ENCODE peak calls at places on chromosome 19, in eight cellular contexts. M, C, J, X, Z, Y, D and P are unnamed samples. For H3K4me1, the result is how much of the 10 kb centered on the place peaks cover.

GRCh38 chr19:38682872-38683392 is 35.5 kb downstream of the ACTN4 start:
- DNase-seq in D (no peak), Y (no peak), X (no peak), Z (no peak), J (no peak), C (no peak), M (no peak), P (no peak)

GRCh38 chr19:35545855-35546381 is 492 bp downstream of the TMEM147 start:
- DNase-seq in Z (peak), J (peak), C (no peak), M (peak), D (no peak), X (no peak), Y (peak), P (peak)

GRCh38 chr19:3374369-3375112 is 8.2 kb downstream of the NFIC start:
- DNase-seq in Y (peak), X (no peak), D (no peak), J (no peak), C (peak), Z (no peak), M (no peak), P (no peak)

GRCh38 chr19:48683349-48683748 is 10.5 kb upstream of the NTN5 start:
- DNase-seq in D (no peak), X (no peak), Y (no peak), Z (no peak), J (peak), C (peak), M (no peak), P (no peak)

GRCh38 chr19:8248348-8249328 is 39.5 kb downstream of the CERS4 start:
- DNase-seq in C (no peak), D (no peak), X (no peak), J (no peak), M (no peak), Y (no peak), Z (no peak), P (no peak)

GRCh38 chr19:18759435-18760426 is 31.4 kb downstream of the COMP start:
- DNase-seq in M (no peak), Y (no peak), Z (no peak), D (no peak), X (no peak), C (no peak), J (no peak), P (no peak)

GRCh38 chr19:1945899-1946298 is 4.9 kb downstream of the CSNK1G2 start:
- DNase-seq in X (peak), J (peak), Z (no peak), M (peak), C (peak), Y (peak), D (peak), P (no peak)

GRCh38 chr19:4066682-4067395 is at the start of gene ZBTB7A:
- DNase-seq in D (peak), C (peak), X (peak), M (peak), Z (peak), J (peak), Y (peak), P (peak)

GRCh38 chr19:6478815-6479214 is 2.8 kb downstream of the DENND1C start:
- DNase-seq in X (no peak), M (no peak), Z (no peak), Y (no peak), D (no peak), J (no peak), C (no peak), P (no peak)

GRCh38 chr19:14015454-14016035 is 9.4 kb upstream of the RFX1 start:
- DNase-seq in Y (no peak), M (no peak), D (no peak), Z (no peak), X (no peak), J (no peak), C (no peak), P (no peak)

GRCh38 chr19:3404324-3405260 is 38.2 kb downstream of the NFIC start:
- DNase-seq in M (peak), Y (no peak), D (peak), Z (no peak), C (peak), J (no peak), X (no peak), P (no peak)

GRCh38 chr19:47210689-47211316 is 20.2 kb downstream of the BBC3 start:
- DNase-seq in M (peak), Z (peak), C (peak), X (peak), Y (peak), J (peak), D (peak), P (peak)

GRCh38 chr19:3852614-3853254 is 16.1 kb downstream of the ZFR2 start:
- DNase-seq in Y (peak), D (peak), M (peak), Z (peak), X (no peak), C (no peak), J (peak), P (no peak)

GRCh38 chr19:55777528-55777927 is 8.6 kb downstream of the RFPL4AL1 start:
- DNase-seq in C (no peak), Y (peak), J (no peak), D (peak), M (no peak), Z (no peak), X (no peak), P (no peak)

GRCh38 chr19:8144273-8144672 is 5.1 kb downstream of the FBN3 start:
- DNase-seq in Y (no peak), J (no peak), Z (no peak), C (no peak), D (no peak), X (no peak), M (no peak), P (no peak)

GRCh38 chr19:13195678-13196077 is 45.5 kb downstream of the IER2 start:
- DNase-seq in J (peak), D (peak), X (peak), Z (peak), Y (no peak), M (peak), C (no peak), P (peak)

GRCh38 chr19:20162821-20163220 is 4.2 kb upstream of the ZNF486 start:
- DNase-seq in Z (no peak), J (peak), D (no peak), X (no peak), C (no peak), M (no peak), Y (no peak), P (peak)

GRCh38 chr19:19257836-19258588 is 15.1 kb downstream of the TM6SF2 start:
- DNase-seq in C (no peak), D (no peak), Z (no peak), J (no peak), Y (no peak), M (no peak), X (no peak), P (no peak)

GRCh38 chr19:53873451-53874383 is 6.0 kb downstream of the MYADM start:
- DNase-seq in Y (no peak), C (no peak), M (no peak), J (no peak), Z (peak), X (no peak), D (no peak), P (peak)

GRCh38 chr19:53517114-53517741 is 20.7 kb upstream of the ZNF331 start:
- DNase-seq in J (no peak), D (no peak), X (no peak), C (no peak), M (no peak), Z (no peak), Y (no peak), P (no peak)

GRCh38 chr19:21568816-21569496 is 63.6 kb downstream of the ZNF429 start:
- DNase-seq in Y (peak), J (peak), M (peak), D (no peak), X (no peak), C (peak), Z (peak), P (peak)

GRCh38 chr19:2047449-2048103 is 3.5 kb downstream of the MKNK2 start:
- DNase-seq in X (peak), J (no peak), Z (no peak), Y (peak), C (peak), D (no peak), M (peak), P (no peak)

GRCh38 chr19:39867952-39868351 is 21.8 kb upstream of the FBL start:
- DNase-seq in Z (no peak), X (no peak), M (peak), Y (no peak), D (no peak), J (no peak), C (no peak), P (no peak)

GRCh38 chr19:2715470-2716274 is 5.5 kb downstream of the DIRAS1 start:
- DNase-seq in J (no peak), Y (no peak), C (no peak), Z (no peak), M (no peak), X (no peak), D (no peak), P (no peak)

GRCh38 chr19:39870171-39870971 is 24.2 kb upstream of the FBL start:
- DNase-seq in Y (no peak), X (peak), Z (no peak), D (peak), M (peak), C (no peak), J (no peak), P (no peak)

GRCh38 chr19:4870025-4870700 is 2.7 kb upstream of the PLIN3 start:
- DNase-seq in J (no peak), C (peak), Y (peak), X (no peak), D (peak), M (peak), Z (peak), P (no peak)

GRCh38 chr19:36081385-36081784 is 26.7 kb downstream of the WDR62 start:
- DNase-seq in D (no peak), Z (no peak), M (no peak), Y (no peak), C (no peak), J (no peak), X (no peak), P (no peak)

GRCh38 chr19:28130066-28130511 is 1082.9 kb downstream of the UQCRFS1 start:
- DNase-seq in Y (no peak), C (no peak), J (no peak), D (no peak), X (peak), M (no peak), Z (no peak), P (no peak)

GRCh38 chr19:18417250-18418033 is 1.8 kb upstream of the SSBP4 start:
- DNase-seq in C (peak), X (peak), Y (peak), Z (peak), M (no peak), D (peak), J (no peak), P (no peak)

GRCh38 chr19:58518261-58519086 is 1.1 kb downstream of the ZBTB45 start:
- DNase-seq in X (no peak), C (no peak), Y (no peak), Z (no peak), D (no peak), J (no peak), M (no peak), P (no peak)

GRCh38 chr19:4557971-4558941 is 1.2 kb downstream of the SEMA6B start:
- DNase-seq in C (no peak), Z (no peak), Y (no peak), X (peak), J (no peak), M (no peak), D (peak), P (no peak)

GRCh38 chr19:36093146-36093662 is 17.7 kb upstream of the OVOL3 start:
- DNase-seq in D (no peak), J (no peak), Z (no peak), M (no peak), X (no peak), C (no peak), Y (no peak), P (no peak)

DNA sequence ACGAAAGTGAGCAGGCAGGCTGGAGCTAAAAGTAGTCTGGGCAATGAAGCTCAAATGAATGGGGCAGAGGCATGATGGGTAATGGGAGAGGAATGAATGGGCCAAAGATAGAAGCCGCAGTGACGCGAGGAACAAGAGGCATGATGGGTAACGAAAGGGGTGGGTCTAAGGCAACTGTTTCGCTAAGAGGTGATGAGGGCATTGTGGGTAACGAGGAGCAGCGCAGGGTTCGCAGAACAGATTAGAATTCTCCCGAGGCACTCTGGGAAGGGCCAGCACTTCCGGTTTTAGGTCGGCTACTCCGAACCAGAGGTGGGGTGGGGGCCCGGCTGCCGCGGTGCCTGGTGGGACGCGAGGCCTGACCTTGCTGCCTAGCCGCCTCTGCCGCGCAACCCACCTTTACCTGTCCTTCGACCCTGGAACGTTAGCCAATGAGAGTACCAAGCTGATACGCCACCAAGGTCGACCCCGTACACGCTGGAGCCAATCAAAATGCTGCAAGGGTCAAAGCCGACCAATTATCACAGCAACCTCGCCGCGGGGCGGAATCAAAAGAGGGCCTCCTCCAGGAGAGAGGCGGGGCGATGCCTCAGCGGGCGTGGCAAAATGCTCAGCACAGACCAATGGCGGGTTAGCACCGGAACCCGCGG is 563 bp upstream of the TOMM40 start:
- DNase-seq in Y (peak), M (no peak), C (no peak), Z (peak), X (no peak), D (peak), J (peak), P (peak)
- H3K27ac ChIP-seq in Y (peak), M (peak), C (peak), Z (peak), X (peak), D (peak), J (peak), P (peak)

GRCh38 chr19:872266-872951 is 12.9 kb downstream of the CFD start:
- DNase-seq in J (peak), D (peak), Y (peak), Z (peak), X (peak), M (peak), C (peak), P (peak)
- H3K4me1 ChIP-seq in J (under half), D (under half), Y (under half), Z (under half), X (under half), M (under half), C (under half), P (under half)

GRCh38 chr19:45640849-45641273 is 1.7 kb upstream of the EML2 start:
- DNase-seq in Y (no peak), C (no peak), M (peak), D (peak), X (peak), Z (no peak), J (no peak), P (no peak)

GRCh38 chr19:45645068-45645630 is 6.0 kb upstream of the EML2 start:
- DNase-seq in M (no peak), X (no peak), Z (no peak), D (no peak), J (no peak), Y (no peak), C (no peak), P (no peak)

GRCh38 chr19:45643927-45644771 is 5.0 kb upstream of the EML2 start:
- DNase-seq in Z (no peak), D (peak), Y (no peak), X (no peak), M (no peak), C (no peak), J (no peak), P (no peak)

GRCh38 chr19:45641274-45642105 is 2.3 kb upstream of the EML2 start:
- DNase-seq in C (peak), X (peak), Y (peak), M (peak), Z (peak), D (peak), J (peak), P (peak)

DNA sequence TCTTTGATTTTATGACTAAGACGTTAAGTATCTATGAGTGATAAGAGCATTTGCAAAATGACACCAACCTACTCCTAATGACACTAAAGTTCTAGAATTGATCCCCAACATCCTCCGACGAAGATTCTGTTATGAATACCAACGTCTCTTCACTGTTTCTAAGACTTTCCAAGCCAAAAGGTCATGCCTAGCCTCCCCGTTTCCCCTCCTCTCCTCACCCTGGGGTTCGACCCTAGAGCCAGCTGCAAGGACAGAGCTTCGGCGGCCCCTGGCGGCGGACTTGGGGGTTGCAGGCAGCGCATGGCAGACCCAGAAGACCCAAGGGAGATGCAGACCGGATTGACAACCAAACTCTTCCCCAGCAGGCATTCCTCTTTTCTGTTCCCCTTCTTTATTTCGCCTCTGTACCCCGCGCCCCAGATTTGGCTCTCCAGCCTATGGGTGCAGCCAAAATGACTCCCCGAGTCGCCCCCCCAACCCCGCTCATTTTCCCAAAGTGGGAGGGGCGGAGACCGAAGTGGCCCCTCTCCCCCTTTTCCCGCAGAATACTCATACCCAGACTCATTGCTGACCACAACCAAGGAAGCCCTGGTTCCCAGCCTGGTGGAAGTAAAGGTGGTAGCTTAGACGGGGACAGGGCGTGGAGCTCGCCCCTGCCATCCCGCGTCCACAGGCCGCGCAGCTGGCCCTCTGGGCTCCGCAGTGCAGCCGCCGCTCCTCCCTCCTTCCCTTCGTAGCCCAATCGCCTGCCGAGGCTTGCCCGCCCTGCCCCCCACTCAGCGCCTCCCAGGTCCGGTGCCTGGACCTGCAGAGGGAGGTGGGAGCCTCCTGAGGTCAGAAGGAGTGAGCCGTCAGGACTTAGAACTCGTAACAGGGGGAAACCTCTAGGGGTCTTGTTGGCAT is 4.1 kb upstream of the EML2 start:
- DNase-seq in M (peak), D (peak), C (peak), J (peak), Z (peak), X (peak), Y (peak), P (peak)
- H3K4me3 ChIP-seq in M (no peak), D (peak), C (no peak), J (no peak), Z (no peak), X (peak), Y (peak), P (no peak)

GRCh38 chr19:17235618-17236413 is 9.8 kb downstream of the OCEL1 start:
- DNase-seq in J (peak), Z (peak), D (peak), C (peak), M (peak), X (peak), Y (no peak), P (peak)
- H3K27ac ChIP-seq in J (peak), Z (no peak), D (peak), C (peak), M (peak), X (peak), Y (no peak), P (peak)

DNA sequence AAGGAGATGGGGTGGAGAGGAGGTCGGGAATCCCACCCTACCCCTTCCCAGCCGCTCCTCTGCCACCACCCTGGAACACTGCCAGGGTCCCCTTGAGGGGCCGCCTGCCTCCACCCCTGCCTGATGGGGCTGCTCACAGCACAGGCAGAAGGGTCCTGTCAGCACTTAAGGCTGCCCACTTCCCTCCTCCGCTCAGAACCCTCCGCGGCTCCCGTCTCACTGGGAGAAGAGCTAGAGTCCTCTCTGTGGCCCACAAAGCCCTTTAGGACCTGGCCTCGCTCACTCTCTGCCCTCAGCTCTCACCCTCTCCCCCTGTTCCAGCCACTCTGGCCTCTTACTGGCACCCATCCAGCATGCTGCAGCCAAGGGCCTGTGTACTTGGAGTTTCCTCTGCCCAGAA is 3.4 kb upstream of the POLD1 start:
- DNase-seq in D (no peak), Y (no peak), Z (no peak), X (no peak), J (no peak), C (no peak), M (no peak), P (no peak)
- H3K4me1 ChIP-seq in D (under half), Y (under half), Z (under half), X (under half), J (under half), C (under half), M (under half), P (under half)

GRCh38 chr19:37484406-37485115 is 15.4 kb downstream of the ZNF570 start:
- DNase-seq in C (no peak), D (no peak), Y (peak), X (no peak), J (no peak), Z (no peak), M (no peak), P (no peak)
- H3K4me3 ChIP-seq in C (no peak), D (peak), Y (no peak), X (no peak), J (no peak), Z (no peak), M (no peak), P (no peak)

GRCh38 chr19:42561512-42561911 is 33.2 kb downstream of the CEACAM8 start:
- DNase-seq in Y (no peak), Z (no peak), C (no peak), M (no peak), X (no peak), J (no peak), D (no peak), P (no peak)
- H3K27ac ChIP-seq in Y (no peak), Z (no peak), C (no peak), M (no peak), X (no peak), J (no peak), D (no peak), P (no peak)